ENCODE peak calls at places on chromosomes 16 and 17, in four cellular contexts. N is stimulated activated CD8-positive, alpha-beta memory T cell treated with anti-CD3 and anti-CD28 coated beads, Interleukin-15, amount 100 ng/mL, for 1 hour; Q is neural crest cell; C is neuronal stem cell. Z is an unnamed sample.

GRCh38 chr17:8421571-8421970 is 14.1 kb upstream of the NDEL1 start:
- DNase-seq in C (no peak), Q (no peak), N (no peak), Z (no peak)

GRCh38 chr17:65535777-65536572 is 25.5 kb downstream of the AXIN2 start:
- DNase-seq in N (no peak), C (no peak), Q (no peak), Z (no peak)

GRCh38 chr17:61291457-61292311 is 108.0 kb upstream of the TBX2 start:
- DNase-seq in Q (no peak), C (no peak), N (no peak), Z (no peak)

GRCh38 chr17:51427259-51428255 is 167.2 kb downstream of the UTP18 start:
- DNase-seq in Q (no peak), C (no peak), N (no peak), Z (no peak)

GRCh38 chr16:69064789-69065313 is 40.6 kb upstream of the HAS3 start:
- DNase-seq in N (no peak), C (no peak), Q (no peak), Z (no peak)

GRCh38 chr17:38421224-38421841 is 6.9 kb upstream of the ARHGAP23 start:
- DNase-seq in Q (no peak), N (no peak), C (no peak), Z (peak)

GRCh38 chr16:26672206-26672605 is 394.5 kb upstream of the C16orf82 start:
- DNase-seq in Q (no peak), N (no peak), C (no peak), Z (no peak)

GRCh38 chr16:83742076-83742475 is 65.7 kb upstream of the HSBP1 start:
- DNase-seq in Q (no peak), N (no peak), C (no peak), Z (no peak)

GRCh38 chr17:16027708-16028584 is 28.3 kb downstream of the TTC19 start:
- DNase-seq in C (no peak), N (no peak), Q (no peak), Z (no peak)

GRCh38 chr17:82663381-82664275 is 15.4 kb upstream of the WDR45B start:
- DNase-seq in C (no peak), Q (no peak), N (no peak), Z (no peak)

Z was measured in BE2C.